ENCODE peak calls at places on chromosomes 1 and 21, in five cellular contexts. One of them, this sample, is unnamed.

GRCh38 chr1:186139115-186139514 is 235.9 kb downstream of the TPR start:
- DNase-seq in neuronal stem cell: no peak
- DNase-seq in adrenal gland: no peak
- DNase-seq in breast epithelium: no peak
- DNase-seq in sigmoid colon: no peak
- DNase-seq in this sample: no peak

GRCh38 chr1:5444365-5444890 is 547.8 kb downstream of the NPHP4 start:
- DNase-seq in neuronal stem cell: no peak
- DNase-seq in adrenal gland: no peak
- DNase-seq in breast epithelium: peak
- DNase-seq in sigmoid colon: no peak
- DNase-seq in this sample: no peak

GRCh38 chr1:11147371-11147770 is 41.8 kb upstream of the ANGPTL7 start:
- DNase-seq in neuronal stem cell: no peak
- DNase-seq in adrenal gland: no peak
- DNase-seq in breast epithelium: no peak
- DNase-seq in sigmoid colon: no peak
- DNase-seq in this sample: peak

GRCh38 chr1:234325878-234326492 is 47.3 kb upstream of the COA6 start:
- DNase-seq in neuronal stem cell: no peak
- DNase-seq in adrenal gland: no peak
- DNase-seq in breast epithelium: no peak
- DNase-seq in sigmoid colon: no peak
- DNase-seq in this sample: no peak

GRCh38 chr1:100387209-100387608 is 34.9 kb downstream of the CDC14A start:
- DNase-seq in neuronal stem cell: no peak
- DNase-seq in adrenal gland: no peak
- DNase-seq in breast epithelium: no peak
- DNase-seq in sigmoid colon: no peak
- DNase-seq in this sample: no peak

GRCh38 chr1:152392909-152393308 is 21.2 kb downstream of the CRNN start:
- DNase-seq in neuronal stem cell: no peak
- DNase-seq in adrenal gland: no peak
- DNase-seq in breast epithelium: no peak
- DNase-seq in sigmoid colon: no peak
- DNase-seq in this sample: no peak

GRCh38 chr1:31483012-31483946 is 70.3 kb downstream of the SERINC2 start:
- DNase-seq in neuronal stem cell: no peak
- DNase-seq in adrenal gland: peak
- DNase-seq in breast epithelium: no peak
- DNase-seq in sigmoid colon: peak
- DNase-seq in this sample: no peak

GRCh38 chr1:162386292-162387225 is 5.0 kb downstream of the C1orf226 start:
- DNase-seq in neuronal stem cell: no peak
- DNase-seq in adrenal gland: no peak
- DNase-seq in breast epithelium: no peak
- DNase-seq in sigmoid colon: no peak
- DNase-seq in this sample: no peak

GRCh38 chr1:41599912-41600311 is 115.4 kb upstream of the EDN2 start:
- DNase-seq in neuronal stem cell: no peak
- DNase-seq in adrenal gland: no peak
- DNase-seq in breast epithelium: no peak
- DNase-seq in sigmoid colon: no peak
- DNase-seq in this sample: no peak

GRCh38 chr1:29197590-29197924 is 15.9 kb upstream of the SRSF4 start:
- DNase-seq in neuronal stem cell: no peak
- DNase-seq in adrenal gland: no peak
- DNase-seq in breast epithelium: no peak
- DNase-seq in sigmoid colon: peak
- DNase-seq in this sample: no peak

GRCh38 chr1:63824386-63824898 is 50.6 kb downstream of the ROR1 start:
- DNase-seq in neuronal stem cell: no peak
- DNase-seq in adrenal gland: no peak
- DNase-seq in breast epithelium: no peak
- DNase-seq in sigmoid colon: no peak
- DNase-seq in this sample: no peak

GRCh38 chr1:58713841-58714240 is 14.0 kb upstream of the MYSM1 start:
- DNase-seq in neuronal stem cell: no peak
- DNase-seq in adrenal gland: no peak
- DNase-seq in breast epithelium: no peak
- DNase-seq in sigmoid colon: no peak
- DNase-seq in this sample: no peak

GRCh38 chr1:211386931-211387330 is 60.3 kb downstream of the TRAF5 start:
- DNase-seq in neuronal stem cell: no peak
- DNase-seq in adrenal gland: no peak
- DNase-seq in breast epithelium: no peak
- DNase-seq in sigmoid colon: no peak
- DNase-seq in this sample: no peak

GRCh38 chr1:3380465-3380864 is 74.0 kb upstream of the ARHGEF16 start:
- DNase-seq in neuronal stem cell: no peak
- DNase-seq in adrenal gland: no peak
- DNase-seq in breast epithelium: no peak
- DNase-seq in sigmoid colon: no peak
- DNase-seq in this sample: no peak

GRCh38 chr21:46033410-46034404 is 52.1 kb downstream of the COL6A1 start:
- DNase-seq in neuronal stem cell: no peak
- DNase-seq in adrenal gland: no peak
- DNase-seq in breast epithelium: no peak
- DNase-seq in sigmoid colon: no peak
- DNase-seq in this sample: no peak

GRCh38 chr1:90580176-90580575 is 136.9 kb downstream of the BARHL2 start:
- DNase-seq in neuronal stem cell: no peak
- DNase-seq in adrenal gland: no peak
- DNase-seq in breast epithelium: no peak
- DNase-seq in sigmoid colon: no peak
- DNase-seq in this sample: no peak

GRCh38 chr1:110196917-110197782 is 13.0 kb upstream of the KCNC4 start:
- DNase-seq in neuronal stem cell: no peak
- DNase-seq in adrenal gland: peak
- DNase-seq in breast epithelium: no peak
- DNase-seq in sigmoid colon: no peak
- DNase-seq in this sample: no peak

GRCh38 chr1:8120693-8121260 is 94.7 kb upstream of the ERRFI1 start:
- DNase-seq in neuronal stem cell: no peak
- DNase-seq in adrenal gland: no peak
- DNase-seq in breast epithelium: no peak
- DNase-seq in sigmoid colon: no peak
- DNase-seq in this sample: no peak

GRCh38 chr1:177863776-177864175 is 106.1 kb downstream of the SEC16B start:
- DNase-seq in neuronal stem cell: no peak
- DNase-seq in adrenal gland: no peak
- DNase-seq in breast epithelium: no peak
- DNase-seq in sigmoid colon: no peak
- DNase-seq in this sample: no peak

GRCh38 chr1:107702946-107703571 is 261.9 kb downstream of the VAV3 start:
- DNase-seq in neuronal stem cell: no peak
- DNase-seq in adrenal gland: no peak
- DNase-seq in breast epithelium: no peak
- DNase-seq in sigmoid colon: no peak
- DNase-seq in this sample: no peak

GRCh38 chr1:15100369-15101111 is 53.0 kb upstream of the TMEM51 start:
- DNase-seq in neuronal stem cell: peak
- DNase-seq in adrenal gland: peak
- DNase-seq in breast epithelium: no peak
- DNase-seq in sigmoid colon: no peak
- DNase-seq in this sample: peak

GRCh38 chr1:21293537-21294265 is 3.4 kb upstream of the ECE1 start:
- DNase-seq in neuronal stem cell: no peak
- DNase-seq in adrenal gland: no peak
- DNase-seq in breast epithelium: no peak
- DNase-seq in sigmoid colon: no peak
- DNase-seq in this sample: no peak

GRCh38 chr1:3611170-3612019 is at the start of gene MEGF6:
- DNase-seq in neuronal stem cell: peak
- DNase-seq in adrenal gland: peak
- DNase-seq in breast epithelium: peak
- DNase-seq in sigmoid colon: peak
- DNase-seq in this sample: no peak

GRCh38 chr1:24349891-24350290 is 30.7 kb downstream of the GRHL3 start:
- DNase-seq in neuronal stem cell: no peak
- DNase-seq in adrenal gland: no peak
- DNase-seq in breast epithelium: no peak
- DNase-seq in sigmoid colon: no peak
- DNase-seq in this sample: no peak

GRCh38 chr1:152111515-152111968 is 3.7 kb downstream of the TCHH start:
- DNase-seq in neuronal stem cell: peak
- DNase-seq in adrenal gland: no peak
- DNase-seq in breast epithelium: no peak
- DNase-seq in sigmoid colon: no peak
- DNase-seq in this sample: no peak

GRCh38 chr1:220827445-220828210 is 40.9 kb downstream of the MTARC1 start:
- DNase-seq in neuronal stem cell: no peak
- DNase-seq in adrenal gland: no peak
- DNase-seq in breast epithelium: no peak
- DNase-seq in sigmoid colon: no peak
- DNase-seq in this sample: no peak

GRCh38 chr1:60875139-60875538 is 207.2 kb upstream of the NFIA start:
- DNase-seq in neuronal stem cell: no peak
- DNase-seq in adrenal gland: no peak
- DNase-seq in breast epithelium: no peak
- DNase-seq in sigmoid colon: no peak
- DNase-seq in this sample: no peak

GRCh38 chr1:80417651-80418050 is 1383.1 kb upstream of the ADGRL2 start:
- DNase-seq in neuronal stem cell: no peak
- DNase-seq in adrenal gland: no peak
- DNase-seq in breast epithelium: no peak
- DNase-seq in sigmoid colon: no peak
- DNase-seq in this sample: no peak

GRCh38 chr21:21973806-21974205 is 975.6 kb downstream of the NCAM2 start:
- DNase-seq in neuronal stem cell: peak
- DNase-seq in adrenal gland: no peak
- DNase-seq in breast epithelium: no peak
- DNase-seq in sigmoid colon: no peak
- DNase-seq in this sample: no peak

GRCh38 chr21:37986000-37986399 is 69.7 kb upstream of the KCNJ6 start:
- DNase-seq in neuronal stem cell: no peak
- DNase-seq in adrenal gland: no peak
- DNase-seq in breast epithelium: no peak
- DNase-seq in sigmoid colon: no peak
- DNase-seq in this sample: no peak

GRCh38 chr1:54546651-54547348 is 1.2 kb upstream of the ACOT11 start:
- DNase-seq in neuronal stem cell: no peak
- DNase-seq in adrenal gland: no peak
- DNase-seq in breast epithelium: no peak
- DNase-seq in sigmoid colon: no peak
- DNase-seq in this sample: no peak
- H3K27ac ChIP-seq in neuronal stem cell: no peak
- H3K27ac ChIP-seq in adrenal gland: no peak
- H3K27ac ChIP-seq in breast epithelium: peak
- H3K27ac ChIP-seq in sigmoid colon: peak
- H3K27ac ChIP-seq in this sample: peak

GRCh38 chr1:9589144-9589718 is 520 bp downstream of the TMEM201 start:
- DNase-seq in neuronal stem cell: no peak
- DNase-seq in adrenal gland: peak
- DNase-seq in breast epithelium: peak
- DNase-seq in sigmoid colon: no peak
- DNase-seq in this sample: no peak

GRCh38 chr1:9590201-9590600 is 1.5 kb downstream of the TMEM201 start:
- DNase-seq in neuronal stem cell: no peak
- DNase-seq in adrenal gland: no peak
- DNase-seq in breast epithelium: no peak
- DNase-seq in sigmoid colon: no peak
- DNase-seq in this sample: no peak

GRCh38 chr1:9588551-9589143 is at the start of gene TMEM201:
- DNase-seq in neuronal stem cell: peak
- DNase-seq in adrenal gland: peak
- DNase-seq in breast epithelium: peak
- DNase-seq in sigmoid colon: peak
- DNase-seq in this sample: peak

GRCh38 chr1:9589719-9590157 is 1.0 kb downstream of the TMEM201 start:
- DNase-seq in neuronal stem cell: no peak
- DNase-seq in adrenal gland: no peak
- DNase-seq in breast epithelium: no peak
- DNase-seq in sigmoid colon: peak
- DNase-seq in this sample: no peak

DNA sequence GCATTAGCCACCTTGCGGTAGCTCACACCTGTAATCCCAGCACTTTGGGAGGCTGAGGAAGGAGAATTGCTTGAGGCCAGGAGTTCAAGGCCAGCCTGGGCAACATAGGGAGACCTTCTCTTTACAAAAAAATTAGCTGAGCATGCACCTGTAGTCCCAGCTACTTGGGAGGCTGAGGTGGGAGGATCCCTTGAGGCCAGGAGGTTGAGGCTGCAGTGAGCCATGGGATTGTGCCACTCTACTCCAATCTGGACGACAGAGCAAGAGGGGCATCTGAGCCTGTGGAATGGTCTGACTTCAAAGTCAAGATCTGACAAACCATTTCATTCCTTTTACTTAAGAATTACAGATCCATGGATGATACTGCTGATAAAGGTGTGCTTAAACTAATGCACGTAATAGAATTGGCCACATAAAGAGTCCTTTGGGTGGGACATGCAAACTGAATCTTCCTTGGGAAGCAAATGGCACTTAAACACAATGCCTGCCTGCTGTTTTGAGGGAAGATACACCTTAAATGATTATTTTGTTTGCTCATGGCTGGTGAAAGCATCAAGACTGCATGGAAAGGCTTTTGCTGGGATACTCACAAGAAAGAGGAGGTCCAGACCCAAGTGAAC is 2.5 kb upstream of the TMEM201 start:
- DNase-seq in neuronal stem cell: no peak
- DNase-seq in adrenal gland: no peak
- DNase-seq in breast epithelium: no peak
- DNase-seq in sigmoid colon: peak
- DNase-seq in this sample: no peak
- H3K27ac ChIP-seq in neuronal stem cell: no peak
- H3K27ac ChIP-seq in adrenal gland: no peak
- H3K27ac ChIP-seq in breast epithelium: no peak
- H3K27ac ChIP-seq in sigmoid colon: no peak
- H3K27ac ChIP-seq in this sample: no peak

GRCh38 chr1:43554444-43554992 is 23.8 kb downstream of the PTPRF start:
- DNase-seq in neuronal stem cell: no peak
- DNase-seq in adrenal gland: no peak
- DNase-seq in breast epithelium: no peak
- DNase-seq in sigmoid colon: no peak
- DNase-seq in this sample: no peak

GRCh38 chr1:43552059-43552742 is 21.5 kb downstream of the PTPRF start:
- DNase-seq in neuronal stem cell: no peak
- DNase-seq in adrenal gland: no peak
- DNase-seq in breast epithelium: no peak
- DNase-seq in sigmoid colon: no peak
- DNase-seq in this sample: no peak

GRCh38 chr1:43550598-43551246 is 20.0 kb downstream of the PTPRF start:
- DNase-seq in neuronal stem cell: no peak
- DNase-seq in adrenal gland: no peak
- DNase-seq in breast epithelium: no peak
- DNase-seq in sigmoid colon: no peak
- DNase-seq in this sample: no peak

GRCh38 chr1:43551396-43551888 is 20.8 kb downstream of the PTPRF start:
- DNase-seq in neuronal stem cell: no peak
- DNase-seq in adrenal gland: no peak
- DNase-seq in breast epithelium: no peak
- DNase-seq in sigmoid colon: no peak
- DNase-seq in this sample: no peak

GRCh38 chr1:43552813-43553212 is 22.1 kb downstream of the PTPRF start:
- DNase-seq in neuronal stem cell: no peak
- DNase-seq in adrenal gland: peak
- DNase-seq in breast epithelium: peak
- DNase-seq in sigmoid colon: peak
- DNase-seq in this sample: peak
- H3K27ac ChIP-seq in neuronal stem cell: no peak
- H3K27ac ChIP-seq in adrenal gland: peak
- H3K27ac ChIP-seq in breast epithelium: peak
- H3K27ac ChIP-seq in sigmoid colon: peak
- H3K27ac ChIP-seq in this sample: peak

GRCh38 chr1:232012773-232013386 is 386.3 kb downstream of the DISC1 start:
- DNase-seq in neuronal stem cell: no peak
- DNase-seq in adrenal gland: peak
- DNase-seq in breast epithelium: no peak
- DNase-seq in sigmoid colon: peak
- DNase-seq in this sample: peak
- H3K27ac ChIP-seq in neuronal stem cell: no peak
- H3K27ac ChIP-seq in adrenal gland: peak
- H3K27ac ChIP-seq in breast epithelium: no peak
- H3K27ac ChIP-seq in sigmoid colon: peak
- H3K27ac ChIP-seq in this sample: no peak

This sample was measured in dorsolateral prefrontal cortex.